ENCODE peak calls at places on chromosomes 16 and 17, in eight cellular contexts. U, B, W, E, F, N, D and T are unnamed samples.

GRCh38 chr17:35536664-35537160 is 766 bp downstream of the SLFN12L start:
- DNase-seq in F (no peak), E (no peak), W (no peak), U (no peak), B (no peak), N (no peak), D (no peak), T (no peak)

GRCh38 chr17:42754782-42755181 is 6.2 kb upstream of the RAMP2 start:
- DNase-seq in F (no peak), N (no peak), U (peak; percentile 41), W (no peak), D (peak; percentile 70), B (peak; percentile 82), E (no peak), T (peak; percentile 48)

GRCh38 chr16:69859105-69859969 is 91.8 kb upstream of the CLEC18A start:
- DNase-seq in U (no peak), B (no peak), N (no peak), D (no peak), W (peak; percentile 33), F (peak; percentile 36), E (peak; percentile 91), T (no peak)

GRCh38 chr16:72469932-72470331 is 298.0 kb upstream of the PMFBP1 start:
- DNase-seq in B (no peak), E (no peak), F (no peak), U (no peak), W (no peak), D (no peak), N (no peak), T (no peak)

GRCh38 chr16:87371261-87371866 is 12.2 kb downstream of the FBXO31 start:
- DNase-seq in D (no peak), E (no peak), W (no peak), F (peak; percentile 76), N (peak; percentile 28), B (no peak), U (no peak), T (no peak)

GRCh38 chr16:66309-67182 is 5.9 kb downstream of the RHBDF1 start:
- DNase-seq in N (no peak), D (no peak), U (no peak), F (peak; percentile 22), W (no peak), E (no peak), B (peak; percentile 60), T (no peak)

GRCh38 chr16:62764572-62764971 is 728.3 kb upstream of the CDH8 start:
- DNase-seq in W (no peak), U (no peak), E (no peak), D (no peak), B (no peak), F (no peak), N (no peak), T (no peak)

GRCh38 chr16:12729448-12729847 is 74.2 kb downstream of the CPPED1 start:
- DNase-seq in B (no peak), U (peak; percentile 30), D (peak; percentile 86), N (no peak), W (no peak), E (no peak), F (no peak), T (peak; percentile 65)

GRCh38 chr16:3722508-3722907 is 5.2 kb upstream of the TRAP1 start:
- DNase-seq in B (peak; percentile 15), F (no peak), E (no peak), D (no peak), N (no peak), U (no peak), W (no peak), T (no peak)

GRCh38 chr17:41651625-41652460 is 27.5 kb upstream of the KRT17 start:
- DNase-seq in D (no peak), U (no peak), B (peak; percentile 95), N (no peak), W (no peak), F (peak; percentile 11), E (peak; percentile 56), T (no peak)

DNA sequence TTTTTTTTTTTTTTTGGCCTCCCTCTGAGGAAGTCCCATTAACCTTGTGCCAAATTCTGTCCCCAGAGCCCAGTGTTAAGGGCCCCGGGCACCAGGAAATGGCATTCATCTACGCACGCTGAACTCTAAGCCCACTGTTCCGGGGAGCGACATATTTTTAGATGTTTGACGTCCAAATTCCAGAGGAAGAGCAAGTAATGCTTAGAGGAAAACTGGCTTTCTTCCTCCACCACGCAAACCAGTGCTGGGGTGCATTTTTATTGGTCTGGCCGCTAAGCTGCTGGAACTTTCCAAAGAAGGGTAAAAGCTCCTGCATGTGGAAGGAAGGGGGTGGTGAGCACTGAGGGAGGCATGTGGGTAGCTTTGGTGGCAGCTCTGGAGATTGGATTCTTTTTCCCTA is 8.3 kb downstream of the WFDC1 start:
- DNase-seq in U (peak; percentile 73), N (peak; percentile 16), F (no peak), D (no peak), E (no peak), W (no peak), B (peak; percentile 67), T (peak; percentile 80)
- H3K27ac ChIP-seq in U (peak overlapping the region; percentile 93), N (no peak overlapping the region), F (no peak overlapping the region), D (no peak overlapping the region), E (no peak overlapping the region), W (no peak overlapping the region), B (peak overlapping the region; percentile 60), T (no peak overlapping the region)

GRCh38 chr16:1154291-1154886 is 1.5 kb downstream of the CACNA1H start:
- DNase-seq in W (no peak), D (no peak), U (no peak), B (no peak), F (no peak), E (no peak), N (no peak), T (no peak)
- H3K9ac ChIP-seq in W (no peak overlapping the region), D (no peak overlapping the region), U (no peak overlapping the region), B (peak overlapping the region; percentile 24), F (no peak overlapping the region), E (peak overlapping the region; percentile 25), N (no peak overlapping the region), T (peak overlapping the region; percentile 67)

GRCh38 chr17:8630802-8631553 is 453 bp upstream of the MYH10 start:
- DNase-seq in D (peak; percentile 99), W (peak; percentile 99), E (peak; percentile 100), U (peak; percentile 100), B (peak; percentile 99), F (peak; percentile 98), N (peak; percentile 100), T (peak; percentile 100)
- H3K27ac ChIP-seq in D (peak overlapping the region; percentile 12), W (peak overlapping the region; percentile 65), E (peak overlapping the region; percentile 95), U (peak overlapping the region; percentile 30), B (peak overlapping the region; percentile 94), F (peak overlapping the region; percentile 88), N (peak overlapping the region; percentile 52), T (peak overlapping the region; percentile 82)

GRCh38 chr17:39757176-39757662 is 19.5 kb downstream of the GRB7 start:
- DNase-seq in D (no peak), N (no peak), U (no peak), E (no peak), B (no peak), F (no peak), W (no peak), T (no peak)
- H3K9ac ChIP-seq in D (no peak overlapping the region), N (no peak overlapping the region), U (no peak overlapping the region), E (no peak overlapping the region), B (no peak overlapping the region), F (no peak overlapping the region), W (no peak overlapping the region), T (no peak overlapping the region)

DNA sequence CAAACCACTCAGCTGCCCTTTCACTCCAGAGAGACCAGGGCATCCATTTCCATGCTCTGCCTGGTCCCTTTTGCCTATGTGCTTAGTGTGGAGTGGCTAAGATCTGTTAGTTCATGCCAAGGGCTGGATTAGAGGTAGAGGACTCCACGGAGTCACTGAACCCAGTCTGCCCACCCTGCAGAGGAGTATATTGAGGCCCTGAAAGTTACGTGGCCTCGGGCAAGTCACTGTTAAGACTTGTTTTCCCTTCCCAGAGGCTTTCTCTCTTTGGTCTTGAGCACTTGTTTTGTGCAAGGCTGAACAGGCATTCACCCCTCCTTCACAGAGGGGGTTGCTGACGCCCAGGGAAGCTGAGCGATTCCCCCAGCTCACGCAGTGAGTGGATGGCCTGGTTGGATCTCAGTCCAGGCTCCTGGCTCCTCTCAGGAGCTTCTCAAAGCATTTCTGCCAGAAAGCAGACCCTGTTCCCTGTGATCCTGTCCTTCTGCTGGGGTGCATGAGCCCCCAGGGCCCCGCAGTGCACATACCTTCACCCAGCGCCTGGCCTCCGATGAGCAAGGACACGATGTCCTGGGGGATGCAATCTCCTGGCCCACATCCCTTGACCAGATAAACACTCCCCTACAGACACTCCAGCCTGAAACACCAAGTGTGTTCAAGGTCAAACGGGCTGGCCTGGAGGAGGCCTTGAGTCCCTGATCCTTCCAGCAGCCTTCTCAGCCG is 153.4 kb upstream of the GSE1 start:
- DNase-seq in D (no peak), N (peak; percentile 70), W (no peak), U (no peak), B (no peak), E (no peak), F (no peak), T (no peak)
- H3K27ac ChIP-seq in D (no peak overlapping the region), N (no peak overlapping the region), W (no peak overlapping the region), U (no peak overlapping the region), B (peak overlapping the region; percentile 49), E (no peak overlapping the region), F (peak overlapping the region; percentile 66), T (no peak overlapping the region)

GRCh38 chr17:55225237-55225636 is 39.5 kb upstream of the HLF start:
- DNase-seq in D (no peak), E (no peak), U (no peak), N (no peak), W (no peak), F (no peak), B (no peak), T (no peak)
- H3K9ac ChIP-seq in D (no peak overlapping the region), E (no peak overlapping the region), U (no peak overlapping the region), N (no peak overlapping the region), W (no peak overlapping the region), F (no peak overlapping the region), B (no peak overlapping the region), T (no peak overlapping the region)

DNA sequence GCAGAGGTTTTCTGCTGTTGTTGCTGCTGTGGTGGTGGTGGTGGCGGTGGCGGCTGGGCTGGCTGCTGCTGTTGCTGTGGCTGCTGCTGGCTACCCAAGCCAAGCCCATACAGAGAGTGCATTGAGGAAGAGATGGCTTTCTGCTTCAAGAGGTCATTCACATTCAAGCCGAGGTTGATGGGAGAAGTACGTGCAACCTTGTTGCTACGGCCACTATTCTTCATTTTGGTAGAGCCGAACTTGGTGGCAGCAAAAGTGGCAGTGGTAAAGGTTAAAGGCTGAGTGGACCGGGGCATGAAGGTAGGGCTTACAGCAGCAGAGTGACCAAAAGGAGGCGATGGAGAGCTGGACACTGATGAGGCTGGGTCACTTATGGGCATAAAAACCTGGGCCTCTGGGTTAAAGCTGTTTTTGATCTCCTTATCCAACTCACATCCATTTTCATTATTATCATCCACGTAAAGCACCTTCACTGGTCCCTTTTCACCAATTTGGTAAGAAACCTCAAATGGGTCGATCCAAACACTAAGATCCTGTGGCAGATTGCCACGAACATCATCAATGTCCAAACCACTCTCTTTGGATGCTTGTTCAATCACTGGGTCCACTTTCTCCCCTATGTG is 2.8 kb downstream of the TOB1 start:
- DNase-seq in D (peak; percentile 59), B (no peak), U (no peak), W (peak; percentile 36), E (peak; percentile 91), N (peak; percentile 53), F (peak; percentile 80), T (no peak)
- H3K27ac ChIP-seq in D (peak overlapping the region; percentile 75), B (peak overlapping the region; percentile 71), U (no peak overlapping the region), W (no peak overlapping the region), E (no peak overlapping the region), N (no peak overlapping the region), F (peak overlapping the region; percentile 93), T (no peak overlapping the region)